ENCODE peak calls at places on chromosomes 11 and 22, in eight cellular contexts. O, F, M, B, K, T, R and J are unnamed samples.
A peak's percentile ranks its signal among the peaks of the same experiment; 100 is the strongest.

GRCh38 chr22:19880786-19881569 is 26.3 kb upstream of the GNB1L start:
- DNase-seq in O (peak; percentile 77), F (no peak), M (no peak), B (peak; percentile 96), K (no peak), T (peak; percentile 40), R (no peak), J (no peak)

GRCh38 chr11:35864131-35864530 is 79.7 kb upstream of the LDLRAD3 start:
- DNase-seq in O (no peak), F (no peak), M (no peak), B (no peak), K (no peak), T (no peak), R (no peak), J (no peak)

GRCh38 chr11:71086687-71087258 is 165.6 kb downstream of the SHANK2 start:
- DNase-seq in O (peak; percentile 62), F (no peak), M (no peak), B (peak; percentile 63), K (no peak), T (no peak), R (peak; percentile 83), J (no peak)

GRCh38 chr11:78441956-78442355 is 24.3 kb upstream of the GAB2 start:
- DNase-seq in O (no peak), F (no peak), M (no peak), B (no peak), K (no peak), T (no peak), R (no peak), J (no peak)

GRCh38 chr11:4551346-4551979 is 6.5 kb downstream of the OR52M1 start:
- DNase-seq in O (no peak), F (no peak), M (no peak), B (peak; percentile 42), K (no peak), T (no peak), R (no peak), J (no peak)

GRCh38 chr11:86570020-86570419 is 102.4 kb downstream of the ME3 start:
- DNase-seq in O (no peak), F (no peak), M (no peak), B (no peak), K (no peak), T (no peak), R (no peak), J (no peak)

GRCh38 chr11:64592656-64593055 is 1.6 kb downstream of the SLC22A12 start:
- DNase-seq in O (no peak), F (no peak), M (no peak), B (no peak), K (no peak), T (no peak), R (no peak), J (no peak)

GRCh38 chr22:38317995-38318715 is 922 bp upstream of the CSNK1E start:
- DNase-seq in O (peak; percentile 38), F (no peak), M (no peak), B (peak; percentile 95), K (no peak), T (peak; percentile 55), R (no peak), J (no peak)

GRCh38 chr11:116960916-116961315 is 123.5 kb upstream of the APOA1 start:
- DNase-seq in O (no peak), F (no peak), M (no peak), B (peak; percentile 76), K (no peak), T (no peak), R (no peak), J (no peak)

GRCh38 chr11:100434821-100435641 is 252.1 kb upstream of the ARHGAP42 start:
- DNase-seq in O (no peak), F (no peak), M (no peak), B (peak; percentile 39), K (no peak), T (no peak), R (no peak), J (no peak)

GRCh38 chr22:47621253-47621652 is 858.8 kb downstream of the TBC1D22A start:
- DNase-seq in O (no peak), F (no peak), M (no peak), B (no peak), K (no peak), T (peak; percentile 10), R (no peak), J (no peak)

GRCh38 chr11:3893311-3893710 is 37.8 kb downstream of the STIM1 start:
- DNase-seq in O (no peak), F (no peak), M (no peak), B (peak; percentile 5), K (no peak), T (no peak), R (peak; percentile 52), J (no peak)

GRCh38 chr11:3674189-3674588 is 3.0 kb upstream of the CHRNA10 start:
- DNase-seq in O (no peak), F (no peak), M (no peak), B (peak; percentile 89), K (no peak), T (no peak), R (no peak), J (no peak)

GRCh38 chr11:281486-282161 is 3.4 kb downstream of the NLRP6 start:
- DNase-seq in O (no peak), F (no peak), M (no peak), B (no peak), K (no peak), T (no peak), R (no peak), J (no peak)

GRCh38 chr22:49892226-49892899 is 25.9 kb downstream of the ALG12 start:
- DNase-seq in O (no peak), F (no peak), M (no peak), B (no peak), K (no peak), T (no peak), R (no peak), J (no peak)

GRCh38 chr11:13238879-13239514 is 38.6 kb upstream of the BMAL1 start:
- DNase-seq in O (peak; percentile 48), F (peak; percentile 39), M (peak; percentile 12), B (peak; percentile 70), K (peak; percentile 7), T (peak; percentile 67), R (peak; percentile 26), J (peak; percentile 47)

GRCh38 chr11:70524096-70524922 is 126.0 kb downstream of the CTTN start:
- DNase-seq in O (no peak), F (no peak), M (no peak), B (no peak), K (no peak), T (no peak), R (no peak), J (no peak)

GRCh38 chr11:12785901-12786300 is 111.7 kb downstream of the TEAD1 start:
- DNase-seq in O (no peak), F (no peak), M (no peak), B (no peak), K (no peak), T (no peak), R (peak; percentile 66), J (no peak)

GRCh38 chr22:16937811-16938210 is 70.2 kb downstream of the GAB4 start:
- DNase-seq in O (no peak), F (no peak), M (no peak), B (no peak), K (no peak), T (no peak), R (no peak), J (no peak)

GRCh38 chr22:30869996-30870395 is 98.6 kb downstream of the MORC2 start:
- DNase-seq in O (no peak), F (no peak), M (no peak), B (no peak), K (no peak), T (no peak), R (no peak), J (no peak)

GRCh38 chr11:109490953-109491733 is 69.2 kb downstream of the C11orf87 start:
- DNase-seq in O (no peak), F (no peak), M (no peak), B (no peak), K (no peak), T (no peak), R (no peak), J (no peak)

GRCh38 chr11:122642971-122643370 is 12.6 kb upstream of the UBASH3B start:
- DNase-seq in O (no peak), F (no peak), M (no peak), B (peak; percentile 61), K (no peak), T (no peak), R (no peak), J (no peak)

GRCh38 chr11:108854366-108854765 is 189.5 kb downstream of the DDX10 start:
- DNase-seq in O (no peak), F (no peak), M (no peak), B (no peak), K (no peak), T (no peak), R (no peak), J (no peak)

GRCh38 chr11:36077886-36078685 is 134.2 kb downstream of the LDLRAD3 start:
- DNase-seq in O (no peak), F (no peak), M (no peak), B (peak; percentile 54), K (no peak), T (no peak), R (no peak), J (no peak)

GRCh38 chr11:66696186-66696585 is 18.5 kb upstream of the RBM4B start:
- DNase-seq in O (no peak), F (no peak), M (no peak), B (no peak), K (no peak), T (no peak), R (no peak), J (no peak)

GRCh38 chr11:20110908-20111669 is 49.2 kb downstream of the DBX1 start:
- DNase-seq in O (peak; percentile 45), F (peak; percentile 16), M (no peak), B (peak; percentile 90), K (no peak), T (peak; percentile 61), R (peak; percentile 74), J (peak; percentile 53)

GRCh38 chr22:29149841-29150555 is 55.7 kb upstream of the EMID1 start:
- DNase-seq in O (no peak), F (no peak), M (no peak), B (no peak), K (no peak), T (no peak), R (no peak), J (no peak)

GRCh38 chr11:101428918-101429317 is 154.9 kb downstream of the TRPC6 start:
- DNase-seq in O (no peak), F (no peak), M (no peak), B (peak; percentile 70), K (no peak), T (no peak), R (no peak), J (no peak)

GRCh38 chr11:17762309-17762974 is 27.9 kb downstream of the KCNC1 start:
- DNase-seq in O (no peak), F (no peak), M (no peak), B (peak; percentile 32), K (no peak), T (no peak), R (no peak), J (no peak)

GRCh38 chr11:7551571-7551970 is 37.8 kb downstream of the PPFIBP2 start:
- DNase-seq in O (no peak), F (no peak), M (no peak), B (no peak), K (no peak), T (no peak), R (no peak), J (no peak)